ENCODE peak calls at places on chromosomes 12 and 14, in six cellular contexts. K is nephron progenitor cell, G is WERI-Rb-1, E is PC-3, N is pancreas, C is HCT116. H is an unnamed sample.

GRCh38 chr14:92121670-92122350 is at the start of the genes CPSF2 and NDUFB1:
- DNase-seq in N (peak), E (peak), C (peak), K (peak), G (peak), H (peak)

GRCh38 chr14:58899317-58899713 is 261.6 kb downstream of the DACT1 start:
- DNase-seq in N (no peak), K (no peak), G (no peak), E (peak), C (no peak), H (no peak)

GRCh38 chr12:111431772-111432171 is 26.0 kb downstream of the SH2B3 start:
- DNase-seq in N (no peak), E (no peak), C (no peak), G (no peak), K (no peak), H (no peak)

GRCh38 chr12:132560421-132560830 is 50.0 kb downstream of the LRCOL1 start:
- DNase-seq in E (peak), G (peak), K (peak), C (no peak), N (no peak), H (no peak)

GRCh38 chr14:23376477-23377200 is at the start of gene CMTM5:
- DNase-seq in E (no peak), N (no peak), K (peak), G (no peak), C (no peak), H (no peak)

GRCh38 chr14:35296505-35296904 is 4.3 kb downstream of the PSMA6 start:
- DNase-seq in K (no peak), N (no peak), C (no peak), E (no peak), G (no peak), H (no peak)

GRCh38 chr12:51128905-51129304 is 44.0 kb downstream of the TFCP2 start:
- DNase-seq in E (no peak), K (no peak), N (no peak), C (no peak), G (no peak), H (no peak)

GRCh38 chr12:40963761-40964160 is 224.4 kb upstream of the PDZRN4 start:
- DNase-seq in C (no peak), K (no peak), N (no peak), E (no peak), G (no peak), H (no peak)

GRCh38 chr12:89907659-89908058 is 199.0 kb upstream of the ATP2B1 start:
- DNase-seq in G (no peak), N (no peak), E (no peak), C (no peak), K (no peak), H (no peak)

GRCh38 chr12:22729898-22730443 is 105.0 kb downstream of the ETNK1 start:
- DNase-seq in G (no peak), C (no peak), N (no peak), K (no peak), E (no peak), H (no peak)

GRCh38 chr12:109346920-109347319 is 780 bp upstream of the MYO1H start:
- DNase-seq in C (no peak), N (no peak), E (no peak), K (no peak), G (peak), H (no peak)

GRCh38 chr12:12461281-12461922 is 101.3 kb downstream of the DUSP16 start:
- DNase-seq in E (no peak), G (no peak), K (no peak), N (no peak), C (no peak), H (no peak)

GRCh38 chr14:34212574-34212973 is 249.5 kb downstream of the SPTSSA start:
- DNase-seq in E (no peak), G (no peak), C (no peak), N (no peak), K (no peak), H (no peak)

GRCh38 chr14:53881921-53882320 is 74.7 kb downstream of the BMP4 start:
- DNase-seq in N (no peak), G (no peak), E (no peak), C (no peak), K (no peak), H (no peak)

GRCh38 chr12:3132636-3133409 is 55.6 kb downstream of the TSPAN9 start:
- DNase-seq in E (no peak), N (no peak), K (no peak), G (peak), C (no peak), H (no peak)

GRCh38 chr14:91904483-91904882 is 37.1 kb upstream of the TC2N start:
- DNase-seq in E (no peak), N (no peak), C (no peak), K (no peak), G (no peak), H (no peak)

GRCh38 chr12:82883396-82884360 is 197.0 kb downstream of the TMTC2 start:
- DNase-seq in G (no peak), K (no peak), E (no peak), C (no peak), N (no peak), H (no peak)

GRCh38 chr12:74984631-74985030 is 225.0 kb downstream of the KCNC2 start:
- DNase-seq in E (no peak), K (no peak), N (peak), C (no peak), G (no peak), H (no peak)

GRCh38 chr14:57816568-57817284 is 49.2 kb downstream of the SLC35F4 start:
- DNase-seq in E (peak), N (no peak), K (no peak), G (no peak), C (peak), H (no peak)

GRCh38 chr12:114848661-114849060 is 164.7 kb upstream of the TBX3 start:
- DNase-seq in G (no peak), E (no peak), K (no peak), N (no peak), C (no peak), H (no peak)

GRCh38 chr14:101120636-101121398 is 217.3 kb upstream of the RTL1 start:
- DNase-seq in G (no peak), C (no peak), N (peak), K (no peak), E (no peak), H (peak)

GRCh38 chr14:26984318-26985177 is 386.7 kb upstream of the NOVA1 start:
- DNase-seq in E (peak), K (peak), G (peak), C (peak), N (no peak), H (no peak)

GRCh38 chr12:96448287-96448686 is 41.1 kb upstream of the CFAP54 start:
- DNase-seq in N (no peak), E (peak), G (no peak), K (no peak), C (no peak), H (no peak)

GRCh38 chr14:76541594-76542219 is 165.8 kb downstream of the ESRRB start:
- DNase-seq in N (no peak), K (peak), C (no peak), G (no peak), E (no peak), H (no peak)

GRCh38 chr12:107775093-107775721 is 703 bp downstream of the ASCL4 start:
- DNase-seq in C (no peak), N (peak), E (no peak), G (peak), K (peak), H (no peak)

GRCh38 chr12:20494803-20495202 is 126.5 kb downstream of the PDE3A start:
- DNase-seq in K (no peak), N (no peak), E (no peak), C (no peak), G (no peak), H (no peak)

GRCh38 chr12:6056406-6057211 is 67.9 kb downstream of the VWF start:
- DNase-seq in C (peak), K (peak), G (peak), N (no peak), E (no peak), H (no peak)

GRCh38 chr14:100549834-100550625 is 37.2 kb downstream of the BEGAIN start:
- DNase-seq in K (no peak), G (no peak), C (no peak), E (no peak), N (no peak), H (no peak)

GRCh38 chr12:46915082-46915481 is 89.3 kb upstream of the SLC38A4 start:
- DNase-seq in E (peak), G (no peak), C (no peak), K (no peak), N (no peak), H (no peak)

GRCh38 chr12:76043377-76043776 is 11.8 kb upstream of the PHLDA1 start:
- DNase-seq in N (no peak), C (no peak), K (no peak), E (no peak), G (no peak), H (no peak)

GRCh38 chr12:17778242-17778641 is 311.8 kb downstream of the RERGL start:
- DNase-seq in G (no peak), E (peak), K (no peak), N (no peak), C (no peak), H (no peak)

GRCh38 chr12:110641512-110641911 is 27.6 kb downstream of the TCTN1 start:
- DNase-seq in E (no peak), K (peak), G (peak), C (no peak), N (no peak), H (no peak)

GRCh38 chr14:36605506-36605857 is 23.1 kb upstream of the NKX2-8 start:
- DNase-seq in G (no peak), E (peak), N (no peak), C (no peak), K (no peak), H (no peak)

GRCh38 chr12:122909442-122910288 is 13.7 kb upstream of the VPS37B start:
- DNase-seq in C (no peak), N (no peak), E (no peak), K (no peak), G (no peak), H (no peak)

GRCh38 chr14:23530360-23531055 is 21.1 kb downstream of the ZFHX2 start:
- DNase-seq in G (peak), C (no peak), K (no peak), N (no peak), E (no peak), H (no peak)

GRCh38 chr12:124861492-124861891 is 2.2 kb downstream of the SCARB1 start:
- DNase-seq in G (peak), E (peak), C (peak), K (no peak), N (no peak), H (no peak)

GRCh38 chr12:21607701-21608100 is 3.1 kb upstream of the GYS2 start:
- DNase-seq in K (no peak), E (peak), C (peak), N (no peak), G (no peak), H (no peak)
- TF ChIP-seq CTCF in K (no peak), E (peak), C (peak), N (peak), G (peak), H (no peak)

GRCh38 chr12:119036878-119037493 is 55.6 kb downstream of the SRRM4 start:
- DNase-seq in C (no peak), G (peak), E (peak), N (no peak), K (peak), H (no peak)
- TF ChIP-seq CTCF in C (peak), G (peak), E (peak), N (peak), K (peak), H (no peak)

GRCh38 chr14:67151082-67151666 is 38.1 kb upstream of the GARIN2 start:
- DNase-seq in C (no peak), E (peak), G (no peak), N (no peak), K (no peak), H (no peak)
- TF ChIP-seq CTCF in C (peak), E (peak), G (no peak), N (no peak), K (no peak), H (no peak)

DNA sequence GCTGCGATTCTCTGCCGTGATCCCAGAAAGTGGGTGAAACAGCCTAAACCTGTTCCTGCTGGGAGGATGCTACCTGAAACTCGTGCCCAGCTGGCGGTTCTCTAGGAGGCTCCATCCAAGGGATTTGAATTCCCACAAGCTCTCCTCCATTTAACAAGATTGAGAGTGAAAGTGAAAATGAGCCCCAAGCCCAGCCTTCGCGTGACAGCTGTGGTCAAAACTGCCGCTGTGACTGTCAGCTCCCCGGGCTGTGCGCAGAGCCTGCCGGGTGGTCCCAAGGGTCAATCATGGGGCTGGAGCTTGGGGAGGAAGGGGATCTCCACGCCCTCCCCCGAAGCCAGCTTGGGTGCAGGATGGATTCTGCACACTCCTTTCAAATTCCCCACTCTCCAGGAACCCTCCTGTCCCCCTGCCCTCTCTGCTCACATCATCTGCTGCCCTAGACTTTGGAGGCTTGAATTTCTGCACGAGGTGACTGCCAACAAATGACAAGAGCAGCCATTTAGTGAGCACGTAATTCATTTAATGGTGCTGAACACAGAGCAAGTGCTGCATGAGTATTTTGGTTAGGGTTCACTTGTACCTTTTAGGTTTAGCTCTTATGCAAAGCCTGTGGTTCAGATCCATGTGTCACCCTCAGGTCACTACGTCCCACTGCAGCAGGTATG is 5.3 kb downstream of the ASB2 start:
- DNase-seq in N (no peak), G (peak), E (no peak), C (no peak), K (no peak), H (peak)
- TF ChIP-seq CTCF in N (no peak), G (no peak), E (no peak), C (no peak), K (no peak), H (no peak)

DNA sequence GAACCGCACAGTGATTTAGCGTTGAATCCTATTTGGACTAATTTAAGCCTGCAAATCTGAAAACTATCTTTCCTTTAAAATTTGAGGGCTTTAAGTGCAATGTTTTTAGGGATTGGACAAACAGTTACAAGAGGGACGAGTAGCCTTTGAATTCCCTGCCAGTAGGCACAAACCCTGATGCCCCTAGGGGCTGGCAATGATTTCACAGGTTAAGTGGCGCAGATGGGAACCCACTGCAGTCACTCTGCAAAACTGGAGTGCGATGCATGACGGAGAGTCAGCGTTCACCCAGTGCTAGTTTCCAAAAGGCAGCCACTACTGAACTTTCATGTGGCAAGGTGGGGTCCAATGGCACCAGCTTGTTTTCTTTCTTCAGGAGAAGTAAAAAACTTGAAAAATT is 99.4 kb upstream of the FRMD6 start:
- DNase-seq in E (peak), K (no peak), C (no peak), N (no peak), G (no peak), H (no peak)
- TF ChIP-seq CTCF in E (peak), K (no peak), C (peak), N (no peak), G (peak), H (no peak)